ENCODE peak calls at places on chromosome 1, in ten cellular contexts. B is esophagus squamous epithelium; A is CD4-positive, CD25-positive, alpha-beta regulatory T cell; I is heart right ventricle; G is HL-60; W is AG04450; L is pancreas; K is stomach; C is tibial artery; E is kidney. N is an unnamed sample.
A peak's percentile ranks its signal among the peaks of the same experiment; 100 is the strongest.

GRCh38 chr1:53327183-53327941 is 508 bp downstream of the LRP8 start:
- DNase-seq in G (no peak), W (no peak), A (peak; percentile 57), C (peak; percentile 68), E (peak; percentile 85), K (no peak), B (no peak), I (peak; percentile 27), L (no peak), N (peak; percentile 87)

GRCh38 chr1:10901091-10901893 is 104.8 kb upstream of the CASZ1 start:
- DNase-seq in K (peak; percentile 54), B (no peak), W (no peak), G (no peak), L (no peak), C (no peak), A (no peak), I (no peak), E (peak; percentile 91), N (peak; percentile 53)

GRCh38 chr1:2257245-2257627 is 29.1 kb downstream of the SKI start:
- DNase-seq in B (no peak), E (peak; percentile 75), G (no peak), L (peak; percentile 16), C (peak; percentile 66), K (no peak), W (no peak), I (no peak), A (no peak), N (peak; percentile 71)

GRCh38 chr1:2194319-2194897 is at the start of gene FAAP20:
- DNase-seq in G (peak; percentile 37), E (peak; percentile 87), K (peak; percentile 76), B (no peak), W (no peak), C (no peak), A (no peak), I (peak; percentile 76), L (no peak), N (no peak)

GRCh38 chr1:223669003-223669402 is 3.5 kb upstream of the CAPN8 start:
- DNase-seq in I (no peak), A (no peak), L (no peak), G (no peak), B (no peak), C (no peak), W (no peak), E (no peak), K (no peak), N (no peak)

GRCh38 chr1:233791750-233792149 is 112.7 kb upstream of the SLC35F3 start:
- DNase-seq in E (no peak), G (no peak), C (no peak), I (no peak), W (no peak), B (no peak), L (no peak), A (no peak), K (no peak), N (no peak)

GRCh38 chr1:38727629-38728175 is 131.9 kb downstream of the RRAGC start:
- DNase-seq in B (no peak), K (no peak), C (no peak), E (no peak), A (no peak), L (no peak), G (no peak), I (no peak), W (no peak), N (no peak)

GRCh38 chr1:79040424-79041089 is 34.0 kb upstream of the ADGRL4 start:
- DNase-seq in A (no peak), I (no peak), W (no peak), K (no peak), C (no peak), E (no peak), G (no peak), B (no peak), L (no peak), N (no peak)

GRCh38 chr1:43367026-43367903 is 546 bp downstream of the ELOVL1 start:
- DNase-seq in A (peak; percentile 32), B (no peak), C (peak; percentile 74), G (no peak), I (peak; percentile 32), K (no peak), E (peak; percentile 81), L (peak; percentile 52), W (no peak), N (peak; percentile 88)

GRCh38 chr1:43383449-43383848 is 6.2 kb downstream of the MED8 start:
- DNase-seq in C (no peak), L (no peak), A (no peak), E (no peak), B (no peak), I (no peak), W (no peak), K (no peak), G (no peak), N (no peak)

GRCh38 chr1:52026278-52026677 is 7.3 kb downstream of the KTI12 start:
- DNase-seq in I (no peak), K (no peak), L (no peak), W (no peak), E (no peak), G (no peak), A (no peak), B (no peak), C (no peak), N (no peak)

DNA sequence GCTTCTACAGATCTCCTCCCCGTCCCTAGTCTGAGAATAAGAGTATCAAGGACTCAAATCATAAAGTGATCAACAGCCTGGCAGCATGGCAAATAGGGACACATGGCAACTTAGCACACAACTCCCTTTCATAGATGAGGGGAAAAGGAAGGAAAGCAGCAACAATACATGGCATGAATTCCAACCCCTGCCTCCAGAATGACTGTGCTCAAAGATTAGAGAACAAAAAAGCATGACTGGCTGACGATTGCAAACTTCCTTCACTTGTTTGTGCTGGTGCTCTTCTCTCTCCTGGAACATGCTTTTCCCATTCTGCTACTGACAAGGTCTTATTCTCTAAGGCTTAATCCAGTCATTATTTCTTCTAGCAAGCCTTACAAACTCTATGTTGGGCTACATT is 11.5 kb downstream of the KTI12 start:
- DNase-seq in B (no peak), K (no peak), W (no peak), C (no peak), E (no peak), A (no peak), I (no peak), G (no peak), L (no peak), N (no peak)
- H3K27ac ChIP-seq in B (no peak overlapping the region), K (no peak overlapping the region), W (no peak overlapping the region), C (no peak overlapping the region), E (no peak overlapping the region), A (no peak overlapping the region), I (no peak overlapping the region), G (no peak overlapping the region), L (no peak overlapping the region), N (no peak overlapping the region)

DNA sequence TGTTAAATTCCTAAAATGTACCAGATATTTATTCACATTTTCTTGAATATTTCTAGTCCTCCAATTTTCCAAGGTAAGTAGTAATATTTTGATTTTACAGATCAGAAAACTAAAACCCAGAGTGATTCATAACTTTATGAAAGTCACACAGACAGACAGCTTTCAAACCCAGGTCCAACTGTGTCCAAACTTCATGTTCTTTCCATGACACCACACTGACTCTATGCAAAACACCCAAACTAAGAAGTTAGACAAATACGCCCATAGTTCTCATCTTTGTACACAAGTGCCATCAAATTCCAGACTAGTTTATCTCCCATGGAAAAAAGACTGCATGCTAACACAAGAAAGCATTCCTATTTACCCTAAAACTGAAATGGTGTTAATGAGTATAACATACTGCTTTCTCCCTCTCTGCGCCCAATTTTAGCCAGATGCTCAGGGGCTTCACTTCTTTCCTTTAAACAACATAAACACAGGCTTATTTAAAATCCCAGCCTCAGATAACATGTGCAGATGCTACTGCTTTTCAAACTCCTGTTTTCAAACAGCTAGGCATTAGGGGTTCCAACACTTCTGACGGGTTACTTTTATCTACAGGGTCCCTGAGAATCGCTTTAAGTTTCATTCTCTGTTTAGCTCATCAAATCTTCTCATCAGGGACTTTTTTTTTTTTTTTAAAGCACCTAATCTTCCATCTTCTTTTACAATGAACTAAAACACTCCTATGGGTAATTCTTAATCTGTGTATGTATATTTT is 44.6 kb downstream of the WASF2 start:
- DNase-seq in E (no peak), L (no peak), K (no peak), W (no peak), B (no peak), G (no peak), I (no peak), A (peak; percentile 22), C (no peak), N (no peak)
- H3K27ac ChIP-seq in E (no peak overlapping the region), L (no peak overlapping the region), K (peak overlapping the region; percentile 7), W (no peak overlapping the region), B (no peak overlapping the region), G (no peak overlapping the region), I (no peak overlapping the region), A (peak overlapping the region; percentile 62), C (peak overlapping the region; percentile 7), N (no peak overlapping the region)

GRCh38 chr1:183607322-183607980 is 17.2 kb upstream of the NCF2 start:
- DNase-seq in L (no peak), A (no peak), K (no peak), W (no peak), C (no peak), E (no peak), I (no peak), B (no peak), G (no peak), N (no peak)

GRCh38 chr1:183612407-183612806 is 22.1 kb upstream of the NCF2 start:
- DNase-seq in I (no peak), L (no peak), W (no peak), G (no peak), E (no peak), A (no peak), B (no peak), K (no peak), C (no peak), N (no peak)

GRCh38 chr1:183610053-183610452 is 19.8 kb upstream of the NCF2 start:
- DNase-seq in K (no peak), G (no peak), I (no peak), B (no peak), C (no peak), W (no peak), A (no peak), L (no peak), E (no peak), N (no peak)

GRCh38 chr1:183609313-183609712 is 19.1 kb upstream of the NCF2 start:
- DNase-seq in B (no peak), W (no peak), E (no peak), I (peak; percentile 56), L (no peak), A (no peak), C (peak; percentile 82), K (peak; percentile 28), G (peak; percentile 71), N (peak; percentile 69)

DNA sequence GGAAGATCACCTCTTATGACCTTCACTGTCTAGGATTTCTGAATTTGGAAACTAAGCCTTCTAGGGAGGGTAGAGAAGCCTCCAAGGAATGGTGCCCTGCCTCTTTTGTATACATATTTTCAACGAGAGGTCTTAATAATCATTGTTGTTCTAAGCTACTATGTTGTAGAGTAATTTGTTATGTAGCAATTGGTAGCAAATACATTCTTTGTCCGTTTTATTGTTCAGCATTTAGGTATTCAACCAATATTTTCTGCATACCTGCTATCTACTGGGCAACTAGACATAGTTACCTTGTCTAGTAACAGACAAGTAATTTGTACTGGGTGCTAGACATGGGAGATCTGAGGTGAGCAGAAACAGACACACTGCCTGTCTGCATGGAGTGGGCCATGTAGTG is 20.8 kb upstream of the NCF2 start:
- DNase-seq in C (no peak), E (no peak), I (no peak), W (no peak), B (no peak), G (no peak), L (no peak), K (no peak), A (no peak), N (no peak)
- H3K27ac ChIP-seq in C (peak overlapping the region; percentile 83), E (no peak overlapping the region), I (no peak overlapping the region), W (no peak overlapping the region), B (no peak overlapping the region), G (no peak overlapping the region), L (no peak overlapping the region), K (no peak overlapping the region), A (no peak overlapping the region), N (no peak overlapping the region)

GRCh38 chr1:12345350-12346217 is 115.8 kb downstream of the VPS13D start:
- DNase-seq in W (no peak), B (no peak), E (no peak), C (no peak), I (no peak), A (peak; percentile 25), L (no peak), G (no peak), K (no peak), N (no peak)
- H3K27ac ChIP-seq in W (no peak overlapping the region), B (peak overlapping the region; percentile 50), E (peak overlapping the region; percentile 56), C (peak overlapping the region; percentile 64), I (peak overlapping the region; percentile 65), A (peak overlapping the region; percentile 73), L (no peak overlapping the region), G (peak overlapping the region; percentile 78), K (peak overlapping the region; percentile 61), N (peak overlapping the region; percentile 79)

N was measured in left lung.